ENCODE peak calls at places on chromosomes 4 and X, in six cellular contexts. G is fibroblast of mammary gland; W is stimulated activated CD4-positive, alpha-beta T cell treated with anti-CD3 and anti-CD28 coated beads, Interleukin-4, amount 100 ng/mL, for 24 hours; F is astrocyte of the hippocampus; P is AG20443; Z is Calu3. Y is an unnamed sample.

GRCh38 chr4:131054489-131055019 is 1958.6 kb downstream of the C4orf33 start:
- DNase-seq in F (no peak), P (no peak), W (no peak), G (no peak), Z (no peak), Y (peak)

GRCh38 chr4:15677507-15677988 is 4.1 kb upstream of the FAM200B start:
- DNase-seq in F (peak), Z (peak), W (no peak), G (peak), P (no peak), Y (no peak)

GRCh38 chrX:8003147-8003883 is 76.1 kb upstream of the PNPLA4 start:
- DNase-seq in Z (no peak), P (no peak), F (no peak), W (no peak), G (no peak), Y (no peak)

GRCh38 chr4:80199947-80200346 is 2.6 kb downstream of the PRDM8 start:
- DNase-seq in W (no peak), Z (no peak), G (no peak), F (no peak), P (no peak), Y (no peak)

GRCh38 chr4:88138561-88138960 is 19.9 kb downstream of the ABCG2 start:
- DNase-seq in Z (no peak), F (peak), W (no peak), P (peak), G (peak), Y (no peak)

GRCh38 chr4:6905501-6905900 is 4.1 kb upstream of the TBC1D14 start:
- DNase-seq in W (no peak), G (no peak), Z (no peak), F (no peak), P (no peak), Y (no peak)

GRCh38 chrX:74523870-74524735 is 90.3 kb downstream of the RLIM start:
- DNase-seq in Z (no peak), F (no peak), W (no peak), P (no peak), G (peak), Y (no peak)

GRCh38 chrX:16488959-16489358 is 161.0 kb upstream of the S100G start:
- DNase-seq in G (peak), F (no peak), Z (no peak), P (no peak), W (no peak), Y (no peak)

GRCh38 chr4:109046549-109047171 is 255.8 kb downstream of the COL25A1 start:
- DNase-seq in F (peak), P (peak), W (no peak), G (peak), Z (no peak), Y (no peak)

GRCh38 chr4:164790249-164790648 is 36.3 kb downstream of the SMIM31 start:
- DNase-seq in G (no peak), W (no peak), P (no peak), F (no peak), Z (no peak), Y (no peak)

GRCh38 chr4:61427818-61428495 is 227.8 kb downstream of the ADGRL3 start:
- DNase-seq in Z (peak), G (no peak), W (no peak), P (no peak), F (peak), Y (no peak)

GRCh38 chr4:122705035-122705434 is 27.5 kb upstream of the BBS12 start:
- DNase-seq in W (no peak), P (no peak), F (no peak), G (no peak), Z (no peak), Y (no peak)

GRCh38 chr4:6960154-6960553 is 50.5 kb downstream of the TBC1D14 start:
- DNase-seq in G (no peak), P (no peak), W (no peak), F (no peak), Z (no peak), Y (no peak)

GRCh38 chr4:99028187-99028586 is 32.7 kb downstream of the METAP1 start:
- DNase-seq in W (no peak), F (no peak), Z (no peak), G (peak), P (peak), Y (no peak)

GRCh38 chrX:46758956-46759644 is at the start of gene SLC9A7:
- DNase-seq in Z (peak), W (peak), G (peak), F (peak), P (peak), Y (peak)

GRCh38 chr4:109861941-109862340 is 14.0 kb downstream of the LRIT3 start:
- DNase-seq in F (no peak), P (no peak), Z (no peak), G (no peak), W (no peak), Y (no peak)

GRCh38 chr4:34181891-34182290 is 2062.4 kb downstream of the ARAP2 start:
- DNase-seq in W (no peak), G (peak), F (no peak), P (no peak), Z (no peak), Y (no peak)

GRCh38 chr4:48997962-48998361 is 11.9 kb downstream of the CWH43 start:
- DNase-seq in W (no peak), F (no peak), G (no peak), P (no peak), Z (no peak), Y (no peak)

GRCh38 chrX:149539283-149540132 is 1.3 kb upstream of the EOLA1 start:
- DNase-seq in G (peak), W (peak), Z (peak), P (peak), F (peak), Y (peak)

GRCh38 chrX:149453030-149453429 is 52.1 kb downstream of the IDS start:
- DNase-seq in W (no peak), F (peak), G (peak), Z (peak), P (peak), Y (no peak)

GRCh38 chr4:472881-473574 is 25.9 kb downstream of the ZNF721 start:
- DNase-seq in P (peak), G (peak), W (no peak), F (no peak), Z (no peak), Y (peak)

GRCh38 chr4:26008737-26009136 is 94.7 kb downstream of the SMIM20 start:
- DNase-seq in F (no peak), Z (no peak), G (no peak), W (no peak), P (no peak), Y (no peak)

GRCh38 chr4:38315296-38315695 is 348.7 kb upstream of the KLF3 start:
- DNase-seq in P (no peak), Z (no peak), F (peak), G (no peak), W (no peak), Y (no peak)

GRCh38 chrX:109827772-109828171 is 94.7 kb upstream of the ACSL4 start:
- DNase-seq in F (no peak), Z (no peak), P (no peak), W (no peak), G (no peak), Y (no peak)

GRCh38 chr4:30537462-30537861 is 182.7 kb upstream of the PCDH7 start:
- DNase-seq in P (peak), Z (no peak), G (peak), F (peak), W (no peak), Y (no peak)

GRCh38 chr4:109875106-109875505 is 27.2 kb downstream of the LRIT3 start:
- DNase-seq in P (no peak), W (no peak), Z (no peak), G (no peak), F (no peak), Y (no peak)

GRCh38 chr4:212438-213174 is 88.3 kb downstream of the ZNF718 start:
- DNase-seq in P (peak), F (peak), W (no peak), G (peak), Z (no peak), Y (peak)

GRCh38 chrX:9339603-9340569 is 125.0 kb upstream of the TBL1X start:
- DNase-seq in Z (no peak), P (no peak), F (no peak), G (no peak), W (no peak), Y (no peak)

GRCh38 chr4:20074450-20074849 is 177.3 kb upstream of the SLIT2 start:
- DNase-seq in F (peak), W (no peak), G (no peak), P (no peak), Z (no peak), Y (no peak)

GRCh38 chr4:16259531-16260246 is 33.4 kb upstream of the TAPT1 start:
- DNase-seq in W (peak), P (no peak), F (no peak), Z (no peak), G (peak), Y (no peak)

GRCh38 chr4:71558248-71558647 is 219.4 kb downstream of the SLC4A4 start:
- DNase-seq in G (no peak), F (no peak), P (no peak), Z (no peak), W (no peak), Y (no peak)

GRCh38 chr4:20839957-20840356 is 139.7 kb downstream of the PACRGL start:
- DNase-seq in Z (peak), P (no peak), W (no peak), F (peak), G (peak), Y (no peak)

GRCh38 chr4:156193116-156193515 is 239.4 kb upstream of the CTSO start:
- DNase-seq in W (no peak), G (no peak), F (peak), P (peak), Z (no peak), Y (no peak)

GRCh38 chrX:24682739-24683432 is 10.8 kb upstream of the POLA1 start:
- DNase-seq in Z (no peak), W (peak), F (no peak), G (no peak), P (no peak), Y (no peak)

GRCh38 chr4:138959421-138959820 is 56.2 kb upstream of the NOCT start:
- DNase-seq in W (no peak), Z (no peak), F (no peak), P (no peak), G (peak), Y (no peak)

GRCh38 chrX:133880032-133880443 is 105.4 kb downstream of the GPC3 start:
- DNase-seq in F (no peak), G (no peak), P (no peak), W (no peak), Z (no peak), Y (no peak)